ENCODE peak calls at places on chromosomes 12 and 14, in seven cellular contexts. A, X, F, M, Z, S and I are unnamed samples.

GRCh38 chr12:530308-530707 is 70.6 kb downstream of the B4GALNT3 start:
- DNase-seq in X (no peak), M (no peak), S (peak; percentile 46), Z (no peak), F (no peak), A (no peak), I (peak; percentile 89)

GRCh38 chr12:52119398-52120254 is 40.1 kb downstream of the SMIM41 start:
- DNase-seq in A (peak; percentile 86), F (peak; percentile 71), M (no peak), X (no peak), Z (peak; percentile 15), S (peak; percentile 20), I (no peak)

GRCh38 chr12:70598467-70599194 is 38.6 kb downstream of the PTPRB start:
- DNase-seq in Z (no peak), X (no peak), A (no peak), M (no peak), F (no peak), S (no peak), I (no peak)

GRCh38 chr12:118188690-118189371 is 52.9 kb downstream of the PEBP1 start:
- DNase-seq in S (peak; percentile 22), Z (no peak), M (no peak), F (peak; percentile 35), X (peak; percentile 8), A (no peak), I (peak; percentile 55)

GRCh38 chr12:34394211-34395055 is 372.1 kb downstream of the ALG10 start:
- DNase-seq in F (peak; percentile 1), X (no peak), S (no peak), M (no peak), Z (peak; percentile 0), A (peak; percentile 26), I (no peak)

GRCh38 chr12:111215891-111216290 is 153.0 kb downstream of the PHETA1 start:
- DNase-seq in S (no peak), F (no peak), Z (no peak), X (no peak), A (no peak), M (no peak), I (no peak)

GRCh38 chr14:68534301-68534700 is 258.6 kb downstream of the ZFP36L1 start:
- DNase-seq in M (no peak), F (no peak), Z (no peak), X (no peak), A (no peak), S (no peak), I (no peak)

GRCh38 chr12:121216102-121216501 is 6.2 kb downstream of the P2RX4 start:
- DNase-seq in X (no peak), A (no peak), S (no peak), M (no peak), F (no peak), Z (no peak), I (no peak)

GRCh38 chr14:71371711-71372396 is 464.6 kb downstream of the PCNX1 start:
- DNase-seq in S (peak; percentile 64), X (no peak), A (peak; percentile 48), Z (no peak), M (no peak), F (no peak), I (peak; percentile 62)

GRCh38 chr12:93237235-93237915 is 140.3 kb upstream of the NUDT4 start:
- DNase-seq in A (no peak), Z (no peak), X (no peak), S (no peak), M (no peak), F (no peak), I (peak; percentile 26)

GRCh38 chr14:99230271-99231141 is 41.5 kb downstream of the BCL11B start:
- DNase-seq in F (no peak), X (no peak), Z (peak; percentile 82), M (peak; percentile 82), A (no peak), S (no peak), I (no peak)

GRCh38 chr14:26415618-26416123 is 182.2 kb downstream of the NOVA1 start:
- DNase-seq in A (no peak), Z (no peak), F (peak; percentile 48), X (no peak), M (no peak), S (no peak), I (no peak)

GRCh38 chr12:125218952-125219351 is 153.7 kb downstream of the AACS start:
- DNase-seq in F (no peak), S (no peak), X (no peak), A (no peak), Z (no peak), M (no peak), I (no peak)

GRCh38 chr14:50410921-50411320 is 14.2 kb upstream of the CDKL1 start:
- DNase-seq in Z (no peak), F (no peak), M (no peak), S (peak; percentile 82), X (no peak), A (no peak), I (peak; percentile 64)

GRCh38 chr12:49580572-49581535 is 12.9 kb upstream of the MCRS1 start:
- DNase-seq in A (no peak), S (peak; percentile 93), Z (peak; percentile 50), F (peak; percentile 93), M (peak; percentile 32), X (peak; percentile 25), I (peak; percentile 96)

GRCh38 chr12:51540996-51541395 is 50.0 kb upstream of the SCN8A start:
- DNase-seq in S (no peak), A (no peak), X (no peak), Z (no peak), F (no peak), M (no peak), I (no peak)

GRCh38 chr12:21456291-21456780 is 18.9 kb downstream of the PYROXD1 start:
- DNase-seq in A (no peak), Z (peak; percentile 22), F (no peak), S (no peak), X (no peak), M (peak; percentile 22), I (no peak)

GRCh38 chr12:51390457-51391046 is 654 bp downstream of the GALNT6 start:
- DNase-seq in Z (no peak), M (no peak), F (no peak), A (peak; percentile 69), S (no peak), X (no peak), I (no peak)

GRCh38 chr14:37816743-37817295 is 221.4 kb downstream of the TTC6 start:
- DNase-seq in A (no peak), X (no peak), S (no peak), Z (no peak), M (no peak), F (no peak), I (no peak)

GRCh38 chr14:76304536-76305473 is 71.1 kb upstream of the ESRRB start:
- DNase-seq in A (no peak), Z (no peak), X (no peak), F (peak; percentile 45), S (no peak), M (no peak), I (no peak)

GRCh38 chr12:76216585-76217472 is 131.4 kb downstream of the BBS10 start:
- DNase-seq in M (no peak), X (no peak), S (no peak), A (no peak), Z (no peak), F (no peak), I (no peak)

GRCh38 chr14:61700104-61700886 is 5.0 kb downstream of the HIF1A start:
- DNase-seq in Z (no peak), X (no peak), F (no peak), M (no peak), A (no peak), S (no peak), I (peak; percentile 53)

GRCh38 chr12:80044694-80045046 is 54.7 kb upstream of the OTOGL start:
- DNase-seq in F (no peak), A (no peak), M (no peak), X (no peak), Z (no peak), S (peak; percentile 91), I (peak; percentile 93)

GRCh38 chr12:118371354-118372282 is 1.1 kb downstream of the TAOK3 start:
- DNase-seq in Z (no peak), S (peak; percentile 34), X (peak; percentile 6), A (peak; percentile 46), F (peak; percentile 36), M (peak; percentile 4), I (no peak)

GRCh38 chr12:78096909-78097597 is 266.4 kb downstream of the NAV3 start:
- DNase-seq in S (peak; percentile 25), X (no peak), Z (no peak), A (no peak), F (no peak), M (no peak), I (peak; percentile 75)

GRCh38 chr12:105978276-105978675 is 160.5 kb downstream of the NUAK1 start:
- DNase-seq in M (no peak), X (no peak), F (no peak), Z (no peak), S (no peak), A (no peak), I (no peak)